ENCODE peak calls at places on chromosome 10, in four cellular contexts. P is SK-N-SH, S is HCT116, B is H1. N is an unnamed sample.

GRCh38 chr10:63465293-63466167 is at the start of gene JMJD1C:
- DNase-seq in P (peak; percentile 91), S (peak; percentile 72), B (peak; percentile 91), N (peak; percentile 73)

GRCh38 chr10:124523301-124523871 is 61.8 kb downstream of the LHPP start:
- DNase-seq in P (no peak), S (no peak), B (no peak), N (no peak)

GRCh38 chr10:99788598-99789259 is 6.3 kb downstream of the ABCC2 start:
- DNase-seq in P (no peak), S (no peak), B (no peak), N (peak; percentile 28)

GRCh38 chr10:131196176-131196885 is 115.2 kb downstream of the TCERG1L start:
- DNase-seq in P (no peak), S (no peak), B (peak; percentile 22), N (no peak)

GRCh38 chr10:119333146-119333792 is 125.9 kb downstream of the GRK5 start:
- DNase-seq in P (no peak), S (no peak), B (no peak), N (no peak)

GRCh38 chr10:50605280-50606270 is 18.2 kb downstream of the SGMS1 start:
- DNase-seq in P (no peak), S (no peak), B (no peak), N (peak; percentile 34)

GRCh38 chr10:31315453-31315852 is 3.6 kb upstream of the ZEB1 start:
- DNase-seq in P (no peak), S (no peak), B (no peak), N (no peak)

GRCh38 chr10:98170249-98171117 is 36.0 kb downstream of the R3HCC1L start:
- DNase-seq in P (peak; percentile 43), S (peak; percentile 40), B (peak; percentile 66), N (peak; percentile 58)

GRCh38 chr10:18310761-18311160 is 170.5 kb downstream of the CACNB2 start:
- DNase-seq in P (no peak), S (no peak), B (no peak), N (no peak)

GRCh38 chr10:59891919-59892318 is 14.4 kb downstream of the CCDC6 start:
- DNase-seq in P (no peak), S (no peak), B (no peak), N (no peak)

GRCh38 chr10:29130190-29130673 is 158.6 kb upstream of the LYZL1 start:
- DNase-seq in P (peak; percentile 42), S (peak; percentile 49), B (no peak), N (no peak)

GRCh38 chr10:123945506-123945905 is 53.9 kb upstream of the CPXM2 start:
- DNase-seq in P (no peak), S (peak; percentile 63), B (no peak), N (no peak)

GRCh38 chr10:19605806-19606205 is 210.4 kb upstream of the PLXDC2 start:
- DNase-seq in P (no peak), S (no peak), B (no peak), N (no peak)

GRCh38 chr10:76643465-76643864 is 994.1 kb downstream of the KCNMA1 start:
- DNase-seq in P (no peak), S (no peak), B (no peak), N (no peak)

GRCh38 chr10:33363112-33363511 is 28.6 kb upstream of the NRP1 start:
- DNase-seq in P (no peak), S (no peak), B (no peak), N (no peak)

GRCh38 chr10:60572511-60573194 is 183.0 kb upstream of the ANK3 start:
- DNase-seq in P (peak; percentile 46), S (no peak), B (no peak), N (no peak)

GRCh38 chr10:29486466-29486865 is 148.3 kb downstream of the SVIL start:
- DNase-seq in P (no peak), S (no peak), B (no peak), N (no peak)

GRCh38 chr10:33143160-33143728 is 185.2 kb upstream of the ITGB1 start:
- DNase-seq in P (no peak), S (no peak), B (no peak), N (no peak)

GRCh38 chr10:73644015-73644743 is 2.9 kb upstream of the MYOZ1 start:
- DNase-seq in P (peak; percentile 72), S (peak; percentile 58), B (peak; percentile 63), N (peak; percentile 82)

GRCh38 chr10:52318822-52319464 is 4.9 kb downstream of the DKK1 start:
- DNase-seq in P (no peak), S (peak; percentile 93), B (no peak), N (no peak)

GRCh38 chr10:14751576-14752330 is 22.9 kb downstream of the FAM107B start:
- DNase-seq in P (no peak), S (no peak), B (no peak), N (no peak)

GRCh38 chr10:17847586-17848296 is 38.6 kb downstream of the MRC1 start:
- DNase-seq in P (peak; percentile 32), S (no peak), B (no peak), N (no peak)

GRCh38 chr10:26486985-26487850 is 49.1 kb downstream of the APBB1IP start:
- DNase-seq in P (no peak), S (peak; percentile 55), B (no peak), N (no peak)

GRCh38 chr10:111475720-111476119 is 398.9 kb downstream of the ADRA2A start:
- DNase-seq in P (no peak), S (no peak), B (no peak), N (no peak)

GRCh38 chr10:112732277-112732891 is 217.7 kb upstream of the TCF7L2 start:
- DNase-seq in P (no peak), S (no peak), B (peak; percentile 46), N (no peak)

GRCh38 chr10:112490543-112490942 is 43.5 kb downstream of the VTI1A start:
- DNase-seq in P (peak; percentile 67), S (peak; percentile 97), B (no peak), N (no peak)

GRCh38 chr10:84452006-84452405 is 123.6 kb downstream of the CCSER2 start:
- DNase-seq in P (no peak), S (no peak), B (no peak), N (no peak)

GRCh38 chr10:23158370-23158769 is 33.7 kb upstream of the PTF1A start:
- DNase-seq in P (peak; percentile 85), S (peak; percentile 47), B (peak; percentile 58), N (peak; percentile 71)

DNA sequence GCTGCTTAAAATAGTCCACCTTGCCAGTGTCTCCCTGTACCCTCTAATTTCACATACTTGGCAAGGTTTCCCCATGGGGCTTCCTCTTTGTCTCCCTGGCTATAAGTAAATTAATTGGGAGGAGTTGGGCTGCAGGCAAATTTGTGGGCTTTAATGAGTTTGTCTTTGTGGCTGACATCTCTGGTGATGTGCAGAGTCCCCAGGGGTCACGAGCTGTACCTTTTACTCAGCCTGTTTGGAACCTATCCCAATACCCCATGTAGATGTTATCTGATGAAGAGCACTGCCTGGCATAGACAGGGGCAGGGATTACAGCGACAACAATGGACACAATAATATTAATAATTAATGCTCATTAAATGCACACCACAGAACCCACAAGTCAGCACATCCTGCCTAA is 132.5 kb downstream of the SLIT1 start:
- DNase-seq in P (peak; percentile 60), S (no peak), B (no peak), N (no peak)
- TF ChIP-seq JUND in P (no peak), S (no peak), B (no peak), N (no peak)

GRCh38 chr10:48533540-48533939 is 71.3 kb downstream of the ARHGAP22 start:
- DNase-seq in P (no peak), S (no peak), B (no peak), N (no peak)

GRCh38 chr10:48535416-48536225 is 69.3 kb downstream of the ARHGAP22 start:
- DNase-seq in P (no peak), S (no peak), B (peak; percentile 52), N (no peak)

GRCh38 chr10:48527691-48528212 is 77.1 kb downstream of the ARHGAP22 start:
- DNase-seq in P (no peak), S (no peak), B (no peak), N (no peak)

GRCh38 chr10:48533951-48534720 is 70.7 kb downstream of the ARHGAP22 start:
- DNase-seq in P (no peak), S (no peak), B (no peak), N (no peak)

DNA sequence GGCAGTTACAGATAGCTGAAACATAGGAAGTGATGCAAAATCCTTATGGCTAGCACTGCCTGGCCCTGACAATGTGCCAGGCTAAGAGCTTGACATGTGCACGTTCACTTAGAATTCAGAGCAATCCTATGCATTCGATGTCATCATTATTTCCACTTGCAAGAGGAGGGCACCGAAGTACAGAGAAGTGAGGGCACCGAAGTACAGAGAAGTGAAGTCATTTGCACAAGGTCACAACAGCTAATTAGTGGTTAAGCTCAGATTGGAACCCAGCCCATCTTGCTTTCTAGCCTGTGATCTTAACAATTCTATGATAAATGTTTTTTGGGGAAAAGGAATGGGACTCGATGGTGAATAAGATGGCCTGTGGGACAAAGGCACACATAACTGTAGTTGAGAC is 73.4 kb downstream of the ARHGAP22 start:
- DNase-seq in P (no peak), S (no peak), B (no peak), N (no peak)
- TF ChIP-seq JUND in P (no peak), S (no peak), B (no peak), N (no peak)

DNA sequence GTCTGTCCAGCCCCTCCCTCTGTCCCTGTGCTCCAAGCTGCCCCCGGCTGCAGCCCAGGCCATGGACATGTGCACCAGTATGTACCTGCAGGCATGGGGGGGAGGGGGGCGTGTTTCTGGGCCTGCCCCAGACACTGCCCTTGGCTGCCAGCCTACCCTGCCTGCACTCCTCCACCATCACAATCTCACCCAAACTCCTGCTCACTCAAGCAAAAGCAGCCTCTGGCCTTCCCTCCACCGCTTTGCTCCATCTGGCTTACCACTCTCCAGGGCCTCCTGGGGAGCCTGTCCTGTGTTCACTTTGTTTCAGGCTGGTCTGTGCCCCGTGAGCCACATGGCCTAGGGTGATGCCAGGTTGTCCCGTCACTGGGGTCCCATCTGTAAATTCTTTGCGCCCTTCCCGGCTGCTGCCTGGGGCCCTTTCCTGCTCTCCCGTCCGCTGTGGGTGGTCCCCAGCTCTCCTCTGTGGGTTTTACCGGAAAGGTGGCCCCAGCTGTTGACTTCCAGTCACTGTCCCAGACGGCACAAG is 33.3 kb upstream of the PPIF start:
- DNase-seq in P (peak; percentile 51), S (no peak), B (no peak), N (no peak)
- TF ChIP-seq JUND in P (no peak), S (no peak), B (no peak), N (no peak)

GRCh38 chr10:72419241-72419640 is 64.5 kb upstream of the DNAJB12 start:
- DNase-seq in P (no peak), S (no peak), B (no peak), N (no peak)

GRCh38 chr10:72414642-72415041 is 59.9 kb upstream of the DNAJB12 start:
- DNase-seq in P (no peak), S (no peak), B (no peak), N (no peak)

GRCh38 chr10:72418679-72419078 is 64.0 kb upstream of the DNAJB12 start:
- DNase-seq in P (no peak), S (no peak), B (no peak), N (no peak)

GRCh38 chr10:72417971-72418370 is 63.3 kb upstream of the DNAJB12 start:
- DNase-seq in P (no peak), S (no peak), B (no peak), N (no peak)

GRCh38 chr10:72416661-72417060 is 61.9 kb upstream of the DNAJB12 start:
- DNase-seq in P (no peak), S (no peak), B (no peak), N (no peak)
- TF ChIP-seq JUND in P (no peak), S (no peak), B (no peak), N (no peak)

GRCh38 chr10:132290631-132291030 is 17.1 kb downstream of the STK32C start:
- DNase-seq in P (no peak), S (no peak), B (no peak), N (no peak)
- TF ChIP-seq JUND in P (no peak), S (no peak), B (no peak), N (no peak)

GRCh38 chr10:2716596-2716995 is 350.8 kb upstream of the PFKP start:
- DNase-seq in P (no peak), S (no peak), B (no peak), N (no peak)
- TF ChIP-seq JUND in P (no peak), S (no peak), B (no peak), N (no peak)

GRCh38 chr10:62373995-62374861 is at the start of gene ZNF365:
- DNase-seq in P (peak; percentile 88), S (peak; percentile 8), B (peak; percentile 71), N (peak; percentile 43)
- TF ChIP-seq JUND in P (no peak), S (no peak), B (no peak), N (no peak)